ENCODE peak calls at places on chromosome 18, in seven cellular contexts. N is CD8-positive, alpha-beta T cell; W is astrocyte of the cerebellum; A is GM13976; D is upper lobe of right lung; H is GM23338; U is mammary epithelial cell. M is an unnamed sample.

GRCh38 chr18:46335551-46336059 is 231.4 kb downstream of the HAUS1 start:
- DNase-seq in N (no peak), W (no peak), A (no peak), D (peak), H (peak), U (no peak), M (no peak)

GRCh38 chr18:10907749-10908148 is 241.6 kb downstream of the PIEZO2 start:
- DNase-seq in N (no peak), W (no peak), A (no peak), D (no peak), H (no peak), U (no peak), M (no peak)

GRCh38 chr18:40152859-40153258 is 1802.2 kb upstream of the PIK3C3 start:
- DNase-seq in N (no peak), W (no peak), A (no peak), D (no peak), H (no peak), U (peak), M (no peak)

GRCh38 chr18:44579028-44579692 is 101.5 kb upstream of the SETBP1 start:
- DNase-seq in N (no peak), W (no peak), A (peak), D (no peak), H (peak), U (peak), M (no peak)

GRCh38 chr18:78390348-78390929 is 589.2 kb upstream of the SALL3 start:
- DNase-seq in N (no peak), W (no peak), A (no peak), D (no peak), H (no peak), U (no peak), M (no peak)

GRCh38 chr18:13501896-13502295 is 224.5 kb downstream of the FAM210A start:
- DNase-seq in N (no peak), W (no peak), A (peak), D (no peak), H (no peak), U (no peak), M (no peak)

GRCh38 chr18:48409591-48410094 is 460 bp upstream of the ZBTB7C start:
- DNase-seq in N (no peak), W (no peak), A (peak), D (peak), H (peak), U (peak), M (peak)

GRCh38 chr18:59744271-59744721 is 47.1 kb upstream of the CCBE1 start:
- DNase-seq in N (no peak), W (peak), A (no peak), D (no peak), H (no peak), U (peak), M (no peak)

GRCh38 chr18:26821181-26821580 is 44.3 kb downstream of the AQP4 start:
- DNase-seq in N (no peak), W (no peak), A (no peak), D (no peak), H (no peak), U (no peak), M (no peak)

GRCh38 chr18:9916067-9916684 is 2.4 kb downstream of the VAPA start:
- DNase-seq in N (no peak), W (no peak), A (no peak), D (no peak), H (peak), U (no peak), M (no peak)

GRCh38 chr18:76131738-76132137 is 363.3 kb downstream of the ZNF516 start:
- DNase-seq in N (no peak), W (no peak), A (no peak), D (no peak), H (no peak), U (peak), M (no peak)

GRCh38 chr18:4400911-4401310 is 54.2 kb downstream of the DLGAP1 start:
- DNase-seq in N (no peak), W (no peak), A (no peak), D (no peak), H (no peak), U (no peak), M (no peak)

GRCh38 chr18:76619342-76620315 is 124.6 kb upstream of the ZNF516 start:
- DNase-seq in N (no peak), W (peak), A (no peak), D (peak), H (peak), U (peak), M (peak)

GRCh38 chr18:9856097-9856496 is 29.7 kb upstream of the TXNDC2 start:
- DNase-seq in N (no peak), W (no peak), A (no peak), D (no peak), H (no peak), U (no peak), M (no peak)

GRCh38 chr18:79782566-79783308 is 15.0 kb upstream of the KCNG2 start:
- DNase-seq in N (no peak), W (no peak), A (no peak), D (peak), H (peak), U (no peak), M (no peak)

GRCh38 chr18:78980777-78981651 is 1.4 kb downstream of the SALL3 start:
- DNase-seq in N (no peak), W (no peak), A (no peak), D (no peak), H (peak), U (no peak), M (no peak)

GRCh38 chr18:48203961-48204666 is 205.1 kb downstream of the ZBTB7C start:
- DNase-seq in N (no peak), W (no peak), A (no peak), D (no peak), H (no peak), U (peak), M (no peak)

GRCh38 chr18:9705183-9705864 is 2.8 kb upstream of the RAB31 start:
- DNase-seq in N (no peak), W (no peak), A (no peak), D (no peak), H (no peak), U (no peak), M (no peak)

GRCh38 chr18:76445741-76446232 is 49.3 kb downstream of the ZNF516 start:
- DNase-seq in N (no peak), W (no peak), A (no peak), D (peak), H (no peak), U (no peak), M (peak)

GRCh38 chr18:22822024-22822423 is 111.1 kb upstream of the RBBP8 start:
- DNase-seq in N (no peak), W (peak), A (no peak), D (no peak), H (peak), U (peak), M (no peak)

GRCh38 chr18:28143725-28144124 is 33.2 kb downstream of the CDH2 start:
- DNase-seq in N (no peak), W (no peak), A (no peak), D (no peak), H (no peak), U (no peak), M (no peak)

GRCh38 chr18:5630057-5630765 is 86.4 kb upstream of the EPB41L3 start:
- DNase-seq in N (no peak), W (no peak), A (peak), D (peak), H (peak), U (peak), M (peak)

GRCh38 chr18:55589625-55590291 is 1.8 kb upstream of the TCF4 start:
- DNase-seq in N (peak), W (peak), A (peak), D (peak), H (peak), U (peak), M (peak)
- TF ChIP-seq CTCF in N (no peak), W (no peak), A (no peak), D (no peak), H (peak), U (no peak), M (no peak)

DNA sequence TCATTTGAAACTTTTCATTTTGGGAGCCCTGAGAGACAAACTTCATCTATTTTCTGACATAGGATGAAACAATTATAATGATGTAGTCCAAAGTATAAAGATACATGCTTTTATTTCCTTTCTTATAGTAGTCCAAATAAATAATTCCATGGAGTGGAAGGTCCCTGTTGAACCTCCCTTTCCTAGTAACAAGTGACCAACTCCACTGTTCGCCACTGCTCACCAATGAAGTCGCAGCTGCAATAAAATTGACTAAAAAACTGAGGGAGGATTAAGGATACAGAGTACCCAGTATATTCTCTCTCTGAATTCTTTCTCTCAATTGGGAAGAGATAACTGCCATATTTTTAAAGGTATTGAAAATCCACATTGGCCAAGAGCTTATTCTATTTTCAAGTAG is 14.1 kb downstream of the SERPINB7 start:
- DNase-seq in N (no peak), W (no peak), A (no peak), D (no peak), H (no peak), U (no peak), M (no peak)
- TF ChIP-seq CTCF in N (no peak), W (no peak), A (no peak), D (no peak), H (no peak), U (no peak), M (no peak)

GRCh38 chr18:49648811-49649210 is 87.0 kb downstream of the LIPG start:
- DNase-seq in N (no peak), W (no peak), A (no peak), D (no peak), H (no peak), U (no peak), M (no peak)
- TF ChIP-seq CTCF in N (no peak), W (no peak), A (no peak), D (no peak), H (no peak), U (peak), M (no peak)

DNA sequence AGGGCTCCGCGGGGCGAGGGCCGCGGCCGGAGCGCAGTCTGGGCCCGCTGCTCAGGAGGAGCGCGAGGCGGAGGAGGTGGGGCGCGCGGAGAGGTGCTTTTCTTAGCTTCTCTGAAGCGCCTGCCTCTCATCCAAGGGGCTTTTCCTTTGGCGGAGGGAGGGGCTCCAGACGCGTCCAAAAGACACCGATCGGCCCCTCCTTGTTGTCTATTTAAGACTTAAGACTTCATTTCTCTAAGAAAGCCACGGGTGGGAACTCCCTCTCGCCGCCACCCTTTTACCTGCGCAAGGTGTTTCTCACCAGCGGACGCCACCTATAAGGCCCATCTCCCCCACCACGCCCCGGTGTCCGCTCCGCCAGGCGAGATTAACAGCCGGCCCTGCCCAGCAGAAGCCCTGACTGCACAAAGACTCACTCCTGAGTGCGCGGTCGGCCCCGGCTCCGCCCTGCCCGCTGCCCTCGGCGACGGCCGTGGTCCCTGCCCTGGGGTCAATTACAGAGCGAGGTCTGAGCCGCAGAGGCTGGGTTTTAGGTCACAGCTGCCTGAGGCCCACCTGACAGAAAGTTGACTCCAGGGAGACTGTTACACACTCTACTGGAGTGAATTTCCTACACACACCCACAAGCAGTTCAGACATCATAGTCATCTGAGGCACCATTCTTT is at the start of gene DSC2:
- DNase-seq in N (no peak), W (no peak), A (peak), D (peak), H (peak), U (peak), M (peak)
- TF ChIP-seq CTCF in N (no peak), W (no peak), A (no peak), D (no peak), H (no peak), U (no peak), M (no peak)

GRCh38 chr18:58051765-58052460 is 7.9 kb downstream of the NEDD4L start:
- DNase-seq in N (no peak), W (no peak), A (peak), D (no peak), H (no peak), U (peak), M (no peak)
- TF ChIP-seq CTCF in N (peak), W (peak), A (peak), D (peak), H (no peak), U (peak), M (peak)

GRCh38 chr18:73136134-73136533 is 268.3 kb upstream of the NETO1 start:
- DNase-seq in N (no peak), W (no peak), A (peak), D (no peak), H (peak), U (peak), M (no peak)
- TF ChIP-seq CTCF in N (no peak), W (peak), A (peak), D (no peak), H (no peak), U (peak), M (no peak)

GRCh38 chr18:74291771-74292540 is at the start of gene CYB5A:
- DNase-seq in N (peak), W (peak), A (peak), D (peak), H (peak), U (peak), M (peak)
- TF ChIP-seq CTCF in N (peak), W (peak), A (no peak), D (no peak), H (no peak), U (peak), M (no peak)

DNA sequence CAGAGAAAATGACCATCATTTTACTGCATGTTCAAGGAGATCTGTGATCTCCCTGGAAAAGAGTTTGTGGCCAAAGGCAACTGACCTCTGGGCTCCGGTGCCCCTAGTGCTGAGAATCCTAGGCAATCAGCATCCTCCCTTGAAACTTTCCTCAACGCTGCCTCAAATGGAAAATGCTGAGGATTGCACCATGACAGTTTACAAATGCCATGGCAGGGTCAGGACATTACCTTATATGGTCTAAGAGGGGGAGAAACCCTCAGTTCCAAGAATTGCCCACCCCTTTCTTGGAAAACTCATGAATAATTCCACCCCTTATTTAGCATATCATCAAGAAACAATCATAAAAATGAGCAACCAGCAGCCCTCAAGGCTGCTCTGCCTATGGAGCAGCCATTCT is 48.3 kb downstream of the ALPK2 start:
- DNase-seq in N (no peak), W (peak), A (no peak), D (no peak), H (peak), U (no peak), M (no peak)
- TF ChIP-seq CTCF in N (no peak), W (peak), A (no peak), D (no peak), H (peak), U (peak), M (no peak)

DNA sequence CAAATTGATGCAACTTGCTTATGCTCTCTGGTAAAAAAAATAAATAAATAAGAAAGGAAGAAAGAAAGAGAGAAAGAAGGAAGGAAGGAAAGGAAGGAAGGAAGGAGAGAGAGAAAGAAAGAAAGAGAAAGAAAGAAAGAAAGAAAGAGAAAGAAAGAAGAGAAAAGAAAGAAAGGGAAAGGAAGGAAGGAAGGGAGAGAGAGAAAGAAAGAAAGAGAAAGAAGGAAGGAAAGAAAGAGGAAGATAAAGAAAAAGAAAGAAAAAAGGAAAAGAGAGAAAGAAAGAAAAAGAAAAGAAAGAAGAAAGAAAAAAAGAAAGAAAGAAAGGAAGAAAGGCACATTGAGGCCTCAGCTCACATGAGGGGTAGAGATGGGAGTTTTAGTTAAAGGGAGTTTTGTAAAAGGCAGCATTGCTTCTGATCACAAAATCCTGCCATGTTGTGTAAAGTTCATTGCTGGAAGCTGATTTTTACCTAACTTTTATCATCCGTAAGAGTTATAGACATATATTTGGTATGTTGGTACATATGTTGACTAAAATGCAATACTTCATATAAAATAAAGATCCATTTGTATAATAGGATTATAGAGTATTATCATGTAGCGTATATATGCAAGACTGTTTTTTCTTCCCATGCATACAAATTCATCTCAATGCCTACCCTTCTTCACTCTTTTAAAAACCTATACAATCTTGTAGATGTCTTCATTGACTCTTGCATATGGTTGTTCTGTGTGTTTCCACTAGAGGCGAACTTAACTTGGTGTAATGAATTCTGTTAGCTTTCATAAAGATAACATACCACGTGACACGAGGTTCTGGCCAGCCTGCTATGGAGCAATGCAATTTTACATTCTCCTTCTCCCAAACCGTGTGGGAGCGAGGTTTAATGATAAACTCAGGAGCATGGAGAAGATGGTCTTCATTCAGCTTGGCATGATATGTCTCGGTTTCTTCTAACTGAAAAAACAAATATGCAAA is 32.8 kb downstream of the MYOM1 start:
- DNase-seq in N (no peak), W (no peak), A (no peak), D (no peak), H (no peak), U (no peak), M (no peak)
- TF ChIP-seq CTCF in N (peak), W (no peak), A (no peak), D (no peak), H (no peak), U (no peak), M (no peak)

M was measured in mesothelial cell of epicardium.